ENCODE peak calls at places on chromosomes 13 and 19, in nine cellular contexts. W, D, M, N, C, B, H, V and F are unnamed samples.

GRCh38 chr19:53989600-53990533 is 1.6 kb upstream of the CACNG6 start:
- DNase-seq in D (no peak), C (no peak), N (no peak), H (no peak), V (no peak), M (peak; percentile 65), B (no peak), W (no peak), F (no peak)

GRCh38 chr13:113584870-113585671 is 518 bp downstream of the TFDP1 start:
- DNase-seq in D (no peak), H (peak; percentile 72), W (peak; percentile 41), V (peak; percentile 64), B (peak; percentile 63), M (no peak), N (peak; percentile 17), C (no peak), F (no peak)

GRCh38 chr19:1657632-1658445 is 5.4 kb upstream of the TCF3 start:
- DNase-seq in N (no peak), M (no peak), D (no peak), H (no peak), W (no peak), V (peak; percentile 51), B (no peak), C (no peak), F (peak; percentile 93)

GRCh38 chr13:92362717-92363116 is 863.9 kb upstream of the GPC6 start:
- DNase-seq in M (no peak), N (no peak), B (no peak), C (peak; percentile 7), D (no peak), V (no peak), H (no peak), W (no peak), F (no peak)

GRCh38 chr13:80307401-80307987 is 33.4 kb downstream of the SPRY2 start:
- DNase-seq in V (no peak), H (no peak), N (no peak), D (no peak), W (no peak), M (no peak), C (no peak), B (no peak), F (no peak)

GRCh38 chr13:76519685-76520084 is 366.5 kb downstream of the KCTD12 start:
- DNase-seq in M (no peak), B (no peak), H (no peak), W (no peak), D (no peak), C (no peak), V (no peak), N (no peak), F (no peak)

GRCh38 chr13:94858856-94859811 is 146.8 kb upstream of the SOX21 start:
- DNase-seq in D (no peak), B (no peak), M (peak; percentile 41), W (peak; percentile 50), C (peak; percentile 5), V (peak; percentile 79), H (no peak), N (peak; percentile 30), F (peak; percentile 20)

GRCh38 chr13:110108348-110109139 is 198.4 kb downstream of the COL4A1 start:
- DNase-seq in H (peak; percentile 93), M (peak; percentile 86), W (peak; percentile 56), C (peak; percentile 88), D (no peak), V (peak; percentile 87), N (peak; percentile 59), B (no peak), F (peak; percentile 74)

DNA sequence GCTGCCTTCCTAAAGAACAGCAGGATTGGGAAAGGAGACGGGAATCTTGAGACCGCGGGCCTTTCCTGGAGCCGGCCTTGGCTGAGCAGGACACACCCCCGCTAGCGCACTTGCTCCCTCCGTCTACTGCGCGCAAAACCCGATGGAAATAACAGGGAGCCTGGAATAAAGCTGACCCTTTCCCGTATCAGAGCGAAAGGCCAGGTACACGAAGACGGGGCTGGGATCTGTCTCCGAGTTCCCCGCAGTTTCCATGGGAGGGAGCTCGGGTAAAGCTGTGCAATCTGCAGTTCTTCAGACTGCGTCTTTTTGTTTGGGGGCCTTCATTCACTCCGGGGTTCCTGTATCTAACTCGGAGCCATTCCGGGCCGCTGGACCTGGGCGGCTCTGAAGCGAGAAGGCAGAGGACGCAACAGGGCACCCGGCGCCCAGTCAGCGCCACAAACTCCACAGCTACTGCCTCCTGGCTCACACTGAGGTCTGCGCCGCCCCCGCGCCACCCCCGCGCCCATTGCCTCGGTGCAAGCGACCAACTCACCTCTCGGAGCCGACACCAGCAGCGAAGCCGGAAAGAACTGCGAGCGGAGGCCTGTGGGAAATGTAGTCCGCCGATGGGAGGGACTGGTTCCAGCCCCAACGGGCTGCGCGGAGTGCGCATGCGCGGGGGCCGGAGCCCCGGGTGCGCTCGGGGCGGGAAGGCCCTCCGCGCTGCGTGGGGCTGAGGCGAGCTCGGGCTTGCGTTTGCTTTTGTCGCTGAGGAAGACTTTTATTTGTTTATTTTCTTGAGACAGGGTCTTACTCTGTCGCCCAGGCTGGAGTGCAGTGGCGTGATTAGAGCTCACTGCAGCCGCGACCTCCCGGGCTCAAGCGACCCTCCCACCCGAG is at the start of gene ZFP14:
- DNase-seq in V (peak; percentile 97), N (peak; percentile 95), W (peak; percentile 98), C (peak; percentile 91), B (peak; percentile 98), M (peak; percentile 87), H (peak; percentile 97), D (peak; percentile 70), F (peak; percentile 89)
- TF ChIP-seq POLR2A in V (no peak), N (peak; percentile 74), W (peak; percentile 72), C (no peak), B (no peak), M (peak; percentile 53), H (peak; percentile 34), D (peak; percentile 77), F (peak; percentile 50)

DNA sequence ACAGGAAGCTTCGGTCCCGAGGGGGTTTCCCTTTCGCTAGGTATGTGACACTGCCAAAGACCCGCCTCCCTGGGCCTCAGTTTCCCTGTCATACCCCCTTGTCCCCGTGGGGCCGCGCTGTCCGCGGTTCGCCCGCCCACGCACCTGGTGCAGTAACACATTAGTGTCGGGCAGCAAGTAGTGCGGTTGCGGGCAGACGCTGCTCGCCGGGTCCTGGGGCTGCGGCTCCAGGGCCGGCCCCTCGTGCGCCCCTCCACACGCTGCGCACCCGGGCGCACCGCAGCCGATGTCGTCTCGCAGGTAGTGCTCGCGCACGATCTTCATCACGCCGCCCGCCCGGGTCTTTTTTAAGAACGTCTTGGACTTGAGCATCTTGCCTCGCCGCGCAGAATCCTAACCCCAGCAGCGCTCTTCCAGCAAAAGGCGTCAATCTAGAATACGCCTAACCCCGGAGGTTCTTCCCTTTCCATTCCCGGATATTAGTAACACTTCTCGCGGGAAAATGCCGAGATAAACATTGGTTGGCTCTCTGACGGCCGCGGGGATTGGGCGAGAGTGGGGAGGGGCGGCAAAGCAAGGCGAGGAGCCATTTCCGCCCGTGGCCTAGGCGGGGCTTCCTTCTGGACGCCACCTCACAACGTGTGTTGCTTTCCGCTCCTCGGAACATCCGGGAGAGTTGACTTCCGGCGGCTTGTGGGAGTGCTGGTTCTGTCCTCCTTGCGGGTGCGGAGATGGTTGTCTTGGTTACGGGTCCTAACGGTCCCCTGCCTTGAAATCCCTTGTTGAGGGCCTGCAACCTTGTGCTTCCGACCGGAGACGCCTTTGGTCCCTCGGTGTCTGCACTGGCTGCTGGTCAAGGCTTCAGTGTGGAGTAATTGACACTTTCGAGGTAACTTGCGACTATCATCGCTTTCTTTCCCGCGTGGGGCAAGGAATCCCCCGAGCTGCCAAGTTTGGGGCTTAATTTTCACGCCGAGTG is at the start of the genes DIS3 and PIBF1:
- DNase-seq in C (peak; percentile 98), H (peak; percentile 99), W (peak; percentile 99), D (peak; percentile 93), N (peak; percentile 98), V (peak; percentile 97), M (peak; percentile 96), B (peak; percentile 71), F (peak; percentile 96)
- TF ChIP-seq POLR2A in C (peak; percentile 91), H (no peak), W (peak; percentile 56), D (peak; percentile 88), N (peak; percentile 88), V (peak; percentile 49), M (peak; percentile 77), B (peak; percentile 96), F (peak; percentile 26)

GRCh38 chr19:17283504-17283996 is 1.8 kb downstream of the ANKLE1 start:
- DNase-seq in B (no peak), N (no peak), H (no peak), V (no peak), M (no peak), D (no peak), C (no peak), W (no peak), F (no peak)

GRCh38 chr19:17282488-17283256 is 971 bp downstream of the ANKLE1 start:
- DNase-seq in C (peak; percentile 62), M (peak; percentile 74), N (peak; percentile 91), H (peak; percentile 96), V (peak; percentile 91), B (peak; percentile 93), W (peak; percentile 94), D (peak; percentile 46), F (peak; percentile 67)

GRCh38 chr19:17285415-17286135 is 3.9 kb downstream of the ANKLE1 start:
- DNase-seq in W (no peak), H (no peak), C (no peak), N (no peak), M (no peak), D (no peak), B (no peak), V (no peak), F (no peak)

GRCh38 chr19:17279436-17279835 is 2.3 kb upstream of the ANKLE1 start:
- DNase-seq in C (no peak), H (no peak), D (no peak), N (no peak), V (no peak), W (no peak), B (no peak), M (no peak), F (no peak)

DNA sequence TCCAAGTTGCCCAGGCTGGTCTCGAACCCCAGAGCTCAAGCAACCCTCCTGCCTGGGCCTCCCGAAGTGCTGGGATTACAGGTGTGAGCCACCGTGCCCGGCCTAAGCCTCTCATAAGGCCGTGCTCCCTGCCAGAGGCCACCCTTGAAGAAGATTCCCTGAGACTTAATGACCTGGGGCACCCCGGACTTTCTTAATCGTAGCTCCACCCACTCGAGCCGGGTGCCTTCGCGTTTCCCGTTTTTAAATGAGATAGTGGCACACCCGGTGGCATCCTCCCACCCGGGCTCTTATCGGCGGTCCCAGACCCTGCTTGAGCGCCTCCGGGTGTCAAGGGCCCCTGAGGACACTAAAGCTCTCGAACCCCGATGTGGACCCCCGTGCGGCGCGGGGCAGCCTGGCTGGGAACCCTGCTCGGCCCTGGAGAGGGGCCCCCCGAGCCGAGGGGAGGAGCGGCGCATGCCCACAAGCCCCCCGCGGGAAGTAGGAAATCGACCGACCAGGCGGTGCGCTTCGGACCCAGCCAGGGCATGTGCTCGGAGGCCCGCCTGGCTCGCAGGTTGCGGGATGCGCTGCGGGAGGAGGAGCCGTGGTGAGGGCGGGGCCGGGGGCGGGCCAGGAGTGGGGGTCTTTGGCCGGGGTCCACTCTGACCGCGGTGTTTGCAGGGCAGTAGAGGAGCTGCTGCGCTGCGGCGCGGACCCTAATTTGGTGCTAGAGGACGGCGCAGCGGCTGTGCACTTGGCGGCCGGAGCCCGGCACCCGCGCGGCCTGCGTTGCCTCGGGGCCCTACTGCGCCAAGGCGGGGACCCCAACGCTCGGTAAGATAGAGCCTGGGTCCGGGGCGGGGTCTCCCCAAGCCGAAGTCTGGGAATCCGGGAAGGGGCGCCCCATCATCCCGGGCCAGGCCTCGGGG is at the start of gene ANKLE1:
- DNase-seq in V (no peak), W (peak; percentile 62), M (no peak), B (peak; percentile 80), D (peak; percentile 32), N (peak; percentile 27), C (no peak), H (no peak), F (no peak)
- TF ChIP-seq POLR2A in V (no peak), W (no peak), M (no peak), B (peak; percentile 51), D (peak; percentile 70), N (no peak), C (no peak), H (no peak), F (no peak)

DNA sequence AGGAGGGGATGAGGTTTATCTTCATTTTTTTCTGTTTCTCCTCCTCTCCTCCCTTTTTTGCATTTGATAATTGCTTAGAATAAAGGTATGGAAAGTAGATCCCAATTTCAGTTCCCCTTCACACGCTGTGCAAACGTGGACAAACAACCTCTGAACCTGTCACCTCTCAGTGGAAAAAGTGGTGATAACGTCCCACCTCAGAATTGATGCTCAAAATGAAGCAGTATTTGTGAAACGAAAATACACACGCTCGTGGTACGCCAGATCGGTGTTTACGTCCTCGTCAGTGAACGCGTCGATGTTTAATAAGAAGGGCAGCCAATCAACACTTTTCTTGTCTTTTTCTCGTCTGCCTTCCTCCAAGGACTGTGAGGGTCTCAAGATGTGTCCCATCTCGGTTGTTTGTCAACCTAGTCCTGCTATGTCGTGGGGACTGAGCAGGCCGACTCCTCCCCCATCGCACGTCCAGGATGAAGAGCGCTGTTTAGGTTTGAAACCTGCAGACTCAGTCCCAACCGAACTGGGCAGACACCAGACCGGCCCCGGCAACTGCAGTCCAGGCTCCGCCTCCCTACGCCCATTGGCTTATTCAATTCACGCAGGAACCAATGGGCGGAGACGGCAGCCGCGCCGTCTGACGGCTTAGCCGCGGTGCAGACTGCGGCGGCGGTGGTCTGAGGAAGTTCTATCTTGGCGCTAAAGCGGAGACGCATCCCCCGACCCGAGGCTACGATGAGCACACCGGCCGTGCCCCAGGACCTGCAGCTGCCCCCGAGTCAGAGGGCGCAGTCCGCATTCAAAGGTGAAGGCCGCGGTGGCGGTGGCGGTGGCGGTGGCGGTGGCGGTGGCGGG is at the start of gene CKAP2:
- DNase-seq in H (peak; percentile 99), V (peak; percentile 95), D (peak; percentile 77), W (peak; percentile 98), N (peak; percentile 96), M (peak; percentile 91), C (peak; percentile 93), B (peak; percentile 77), F (peak; percentile 92)
- TF ChIP-seq POLR2A in H (peak; percentile 35), V (no peak), D (peak; percentile 96), W (peak; percentile 75), N (peak; percentile 90), M (peak; percentile 80), C (peak; percentile 77), B (peak; percentile 75), F (peak; percentile 57)